ENCODE peak calls at places on chromosomes 6 and 20, in six cellular contexts. One of them, this sample, is unnamed. For H3K4me1, the result is how much of the 10 kb centered on the place peaks cover.

GRCh38 chr20:36806049-36806448 is 32.5 kb upstream of the DSN1 start:
- DNase-seq in stomach: no peak
- DNase-seq in mucosa of descending colon: no peak
- DNase-seq in ovary: no peak
- DNase-seq in A549: no peak
- DNase-seq in hepatocyte: no peak
- DNase-seq in this sample: no peak

GRCh38 chr6:110517034-110517433 is 40.6 kb upstream of the SLC22A16 start:
- DNase-seq in stomach: no peak
- DNase-seq in A549: no peak
- DNase-seq in mucosa of descending colon: no peak
- DNase-seq in ovary: no peak
- DNase-seq in hepatocyte: no peak
- DNase-seq in this sample: no peak

GRCh38 chr6:39076086-39076992 is 27.8 kb downstream of the GLP1R start:
- DNase-seq in mucosa of descending colon: no peak
- DNase-seq in stomach: no peak
- DNase-seq in hepatocyte: no peak
- DNase-seq in ovary: no peak
- DNase-seq in A549: no peak
- DNase-seq in this sample: no peak

GRCh38 chr6:24883618-24884017 is 52.1 kb downstream of the RIPOR2 start:
- DNase-seq in ovary: no peak
- DNase-seq in stomach: no peak
- DNase-seq in hepatocyte: no peak
- DNase-seq in mucosa of descending colon: no peak
- DNase-seq in A549: no peak
- DNase-seq in this sample: no peak

GRCh38 chr6:161319231-161319630 is 45.4 kb upstream of the AGPAT4 start:
- DNase-seq in A549: no peak
- DNase-seq in stomach: no peak
- DNase-seq in hepatocyte: no peak
- DNase-seq in mucosa of descending colon: no peak
- DNase-seq in ovary: no peak
- DNase-seq in this sample: no peak

GRCh38 chr6:99344289-99344688 is 5.2 kb downstream of the FAXC start:
- DNase-seq in A549: no peak
- DNase-seq in mucosa of descending colon: no peak
- DNase-seq in stomach: no peak
- DNase-seq in ovary: no peak
- DNase-seq in hepatocyte: no peak
- DNase-seq in this sample: peak

GRCh38 chr6:27213544-27214125 is 33.9 kb upstream of the PRSS16 start:
- DNase-seq in ovary: no peak
- DNase-seq in hepatocyte: peak
- DNase-seq in A549: peak
- DNase-seq in stomach: no peak
- DNase-seq in mucosa of descending colon: no peak
- DNase-seq in this sample: no peak

GRCh38 chr20:12825180-12825579 is 183.6 kb upstream of the SPTLC3 start:
- DNase-seq in mucosa of descending colon: no peak
- DNase-seq in ovary: no peak
- DNase-seq in hepatocyte: no peak
- DNase-seq in stomach: no peak
- DNase-seq in A549: no peak
- DNase-seq in this sample: no peak

GRCh38 chr6:28809947-28810654 is 113.7 kb downstream of the TRIM27 start:
- DNase-seq in A549: no peak
- DNase-seq in ovary: no peak
- DNase-seq in hepatocyte: no peak
- DNase-seq in mucosa of descending colon: no peak
- DNase-seq in stomach: no peak
- DNase-seq in this sample: peak

GRCh38 chr6:44462797-44463770 is 75.6 kb downstream of the CDC5L start:
- DNase-seq in ovary: no peak
- DNase-seq in stomach: no peak
- DNase-seq in A549: no peak
- DNase-seq in hepatocyte: no peak
- DNase-seq in mucosa of descending colon: no peak
- DNase-seq in this sample: no peak

GRCh38 chr20:24632581-24632980 is 163.2 kb downstream of the SYNDIG1 start:
- DNase-seq in stomach: no peak
- DNase-seq in ovary: no peak
- DNase-seq in A549: no peak
- DNase-seq in hepatocyte: no peak
- DNase-seq in mucosa of descending colon: no peak
- DNase-seq in this sample: no peak

GRCh38 chr6:106495014-106495413 is 134.3 kb downstream of the RTN4IP1 start:
- DNase-seq in ovary: no peak
- DNase-seq in stomach: no peak
- DNase-seq in mucosa of descending colon: no peak
- DNase-seq in A549: no peak
- DNase-seq in hepatocyte: no peak
- DNase-seq in this sample: no peak

GRCh38 chr6:33854572-33855030 is 50.8 kb upstream of the MLN start:
- DNase-seq in ovary: no peak
- DNase-seq in stomach: no peak
- DNase-seq in mucosa of descending colon: no peak
- DNase-seq in hepatocyte: peak
- DNase-seq in A549: no peak
- DNase-seq in this sample: no peak

GRCh38 chr20:56628015-56628872 is 862 bp upstream of the TFAP2C start:
- DNase-seq in mucosa of descending colon: no peak
- DNase-seq in A549: peak
- DNase-seq in ovary: no peak
- DNase-seq in hepatocyte: peak
- DNase-seq in stomach: no peak
- DNase-seq in this sample: peak

GRCh38 chr20:34703573-34704176 is 469 bp upstream of the TP53INP2 start:
- DNase-seq in hepatocyte: peak
- DNase-seq in ovary: no peak
- DNase-seq in stomach: peak
- DNase-seq in mucosa of descending colon: peak
- DNase-seq in A549: no peak
- DNase-seq in this sample: peak

GRCh38 chr6:137363805-137364138 is 130.4 kb downstream of the OLIG3 start:
- DNase-seq in mucosa of descending colon: no peak
- DNase-seq in ovary: no peak
- DNase-seq in A549: no peak
- DNase-seq in hepatocyte: no peak
- DNase-seq in stomach: no peak
- DNase-seq in this sample: no peak

GRCh38 chr6:7050911-7051779 is 56.6 kb upstream of the RREB1 start:
- DNase-seq in hepatocyte: peak
- DNase-seq in mucosa of descending colon: peak
- DNase-seq in stomach: peak
- DNase-seq in A549: no peak
- DNase-seq in ovary: peak
- DNase-seq in this sample: peak

GRCh38 chr6:151313060-151313459 is 73.3 kb downstream of the AKAP12 start:
- DNase-seq in A549: no peak
- DNase-seq in stomach: no peak
- DNase-seq in hepatocyte: peak
- DNase-seq in mucosa of descending colon: no peak
- DNase-seq in ovary: peak
- DNase-seq in this sample: no peak

DNA sequence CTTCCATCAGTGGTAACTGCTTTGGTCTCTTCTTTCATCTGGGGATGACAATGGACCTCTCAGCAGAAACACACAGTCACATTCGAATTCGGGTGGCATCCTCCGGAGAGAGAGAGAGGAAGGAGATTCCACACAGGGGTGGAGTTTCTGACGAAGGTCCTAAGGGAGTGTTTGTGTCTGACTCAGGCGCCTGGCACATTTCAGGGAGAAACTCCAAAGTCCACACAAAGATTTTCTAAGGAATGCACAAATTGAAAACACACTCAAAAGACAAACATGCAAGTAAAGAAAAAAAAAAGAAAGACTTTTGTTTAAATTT is 6.1 kb downstream of the EDN1 start:
- DNase-seq in ovary: no peak
- DNase-seq in hepatocyte: peak
- DNase-seq in mucosa of descending colon: no peak
- DNase-seq in stomach: peak
- DNase-seq in A549: peak
- DNase-seq in this sample: no peak
- H3K4me3 ChIP-seq in ovary: no peak
- H3K4me3 ChIP-seq in hepatocyte: no peak
- H3K4me3 ChIP-seq in mucosa of descending colon: no peak
- H3K4me3 ChIP-seq in stomach: peak
- H3K4me3 ChIP-seq in A549: peak
- H3K4me3 ChIP-seq in this sample: no peak

GRCh38 chr6:156960525-156960924 is 183.3 kb downstream of the ARID1B start:
- DNase-seq in mucosa of descending colon: no peak
- DNase-seq in A549: no peak
- DNase-seq in stomach: no peak
- DNase-seq in ovary: no peak
- DNase-seq in hepatocyte: no peak
- DNase-seq in this sample: no peak
- H3K4me1 ChIP-seq in mucosa of descending colon: under half
- H3K4me1 ChIP-seq in A549: under half
- H3K4me1 ChIP-seq in stomach: under half
- H3K4me1 ChIP-seq in ovary: under half
- H3K4me1 ChIP-seq in hepatocyte: under half
- H3K4me1 ChIP-seq in this sample: under half

DNA sequence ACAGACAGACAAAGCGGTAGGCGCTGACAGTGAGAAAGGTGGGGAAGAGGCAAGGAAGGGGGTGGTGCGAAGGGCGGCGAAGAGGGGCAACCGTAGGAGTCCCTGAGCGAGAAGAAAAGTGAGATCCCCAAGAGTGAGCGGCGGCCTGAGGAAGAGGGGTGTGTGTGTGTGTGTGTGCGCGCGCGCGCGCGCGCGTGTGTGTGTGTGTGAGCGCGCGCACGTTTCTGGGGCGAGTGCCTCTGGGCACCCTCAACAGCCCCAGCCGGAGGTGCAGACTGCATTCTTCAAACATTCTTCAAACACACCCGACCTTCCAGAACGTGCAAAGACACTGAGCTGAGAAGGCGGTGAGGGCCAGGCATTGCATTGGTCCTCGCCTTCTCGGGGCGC is 76.2 kb upstream of the FOXP4 start:
- DNase-seq in mucosa of descending colon: no peak
- DNase-seq in stomach: peak
- DNase-seq in A549: no peak
- DNase-seq in ovary: no peak
- DNase-seq in hepatocyte: peak
- DNase-seq in this sample: no peak
- H3K4me3 ChIP-seq in mucosa of descending colon: no peak
- H3K4me3 ChIP-seq in stomach: peak
- H3K4me3 ChIP-seq in A549: no peak
- H3K4me3 ChIP-seq in ovary: peak
- H3K4me3 ChIP-seq in hepatocyte: no peak
- H3K4me3 ChIP-seq in this sample: no peak

DNA sequence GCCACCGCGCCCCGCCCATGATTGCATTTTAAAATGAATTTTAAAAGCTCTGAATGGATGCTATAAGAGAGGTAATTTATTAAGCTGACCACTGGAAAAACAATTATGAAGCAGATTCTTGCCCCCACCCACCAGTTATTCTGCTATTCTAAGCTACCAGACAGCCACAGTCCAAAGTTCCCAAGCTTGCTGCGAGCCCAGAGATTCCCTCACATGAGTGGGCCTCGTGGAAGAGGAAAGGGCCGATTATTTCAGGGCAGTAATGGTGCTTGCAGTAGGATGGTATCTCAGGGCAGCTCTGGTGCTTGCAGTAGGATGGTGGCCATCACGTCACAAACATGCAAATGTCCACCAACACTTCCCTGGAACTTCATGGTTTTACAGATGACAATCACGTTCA is 56.7 kb downstream of the SLC22A23 start:
- DNase-seq in ovary: no peak
- DNase-seq in mucosa of descending colon: no peak
- DNase-seq in A549: no peak
- DNase-seq in hepatocyte: no peak
- DNase-seq in stomach: no peak
- DNase-seq in this sample: no peak
- H3K4me1 ChIP-seq in ovary: under half
- H3K4me1 ChIP-seq in mucosa of descending colon: under half
- H3K4me1 ChIP-seq in A549: half or more
- H3K4me1 ChIP-seq in hepatocyte: under half
- H3K4me1 ChIP-seq in stomach: under half
- H3K4me1 ChIP-seq in this sample: under half

DNA sequence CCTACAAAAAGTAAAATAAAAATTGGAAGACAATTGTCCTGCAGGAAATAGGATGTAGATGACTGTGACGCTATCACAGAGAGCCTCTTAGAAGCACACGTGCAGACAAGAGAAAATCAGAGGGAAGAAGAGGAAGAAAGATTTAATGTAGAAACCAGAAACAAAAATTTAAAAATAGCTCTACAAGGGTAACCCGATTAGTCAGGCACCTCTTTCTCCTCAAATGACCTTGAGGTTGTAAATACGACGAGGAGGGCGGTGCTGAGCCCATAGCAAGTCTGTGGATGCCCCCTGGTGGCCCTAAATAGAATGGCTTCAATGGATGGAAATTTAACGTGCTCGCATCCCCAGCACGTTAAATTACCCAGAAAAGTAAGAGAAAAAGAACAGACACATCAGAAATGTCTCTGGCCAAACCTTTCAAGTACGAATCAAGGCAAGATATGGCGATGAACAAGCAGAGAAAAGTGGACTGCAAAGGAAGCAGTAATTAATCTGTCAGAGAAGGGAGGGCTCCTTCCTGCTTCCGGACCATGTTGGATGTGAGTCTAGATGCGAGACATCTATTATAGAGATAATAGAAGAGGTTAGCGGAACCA is 4.2 kb upstream of the PRPH2 start:
- DNase-seq in hepatocyte: peak
- DNase-seq in ovary: peak
- DNase-seq in mucosa of descending colon: no peak
- DNase-seq in A549: peak
- DNase-seq in stomach: peak
- DNase-seq in this sample: peak
- H3K4me3 ChIP-seq in hepatocyte: no peak
- H3K4me3 ChIP-seq in ovary: peak
- H3K4me3 ChIP-seq in mucosa of descending colon: no peak
- H3K4me3 ChIP-seq in A549: no peak
- H3K4me3 ChIP-seq in stomach: peak
- H3K4me3 ChIP-seq in this sample: no peak